ENCODE peak calls at places on chromosomes 7 and 10, in five cellular contexts. Z is skeletal muscle cell; Q is Calu3; L is NCI-H2107; W is naive thymus-derived CD8-positive, alpha-beta T cell. Y is an unnamed sample.

GRCh38 chr10:62000037-62000603 is 98.6 kb downstream of the ARID5B start:
- DNase-seq in W (no peak), Q (no peak), Z (no peak), L (no peak), Y (no peak)

GRCh38 chr7:149468208-149468607 is 7.3 kb upstream of the ZNF777 start:
- DNase-seq in L (no peak), Q (no peak), W (no peak), Z (no peak), Y (no peak)

GRCh38 chr10:84548869-84549268 is 220.5 kb downstream of the CCSER2 start:
- DNase-seq in Z (no peak), Q (no peak), L (no peak), W (no peak), Y (no peak)

GRCh38 chr7:84009051-84009450 is 185.5 kb downstream of the SEMA3A start:
- DNase-seq in L (no peak), W (no peak), Z (no peak), Q (no peak), Y (no peak)

GRCh38 chr7:142875456-142875855 is 10.1 kb downstream of the TRPV6 start:
- DNase-seq in W (no peak), L (no peak), Q (no peak), Z (no peak), Y (no peak)

GRCh38 chr10:77925410-77925794 is 1.2 kb downstream of the DLG5 start:
- DNase-seq in L (no peak), Q (peak; percentile 39), W (no peak), Z (no peak), Y (no peak)

GRCh38 chr7:106779877-106780276 is 85.2 kb upstream of the PIK3CG start:
- DNase-seq in W (no peak), L (no peak), Q (peak; percentile 78), Z (no peak), Y (no peak)

GRCh38 chr10:14487511-14487909 is 156.8 kb upstream of the FRMD4A start:
- DNase-seq in Q (no peak), Z (no peak), W (no peak), L (no peak), Y (no peak)

GRCh38 chr7:14085901-14086300 is 96.4 kb upstream of the ETV1 start:
- DNase-seq in L (no peak), Z (no peak), Q (no peak), W (no peak), Y (no peak)

GRCh38 chr10:95246582-95247051 is 44.2 kb downstream of the PDLIM1 start:
- DNase-seq in L (peak; percentile 4), Z (no peak), Q (peak; percentile 65), W (peak; percentile 49), Y (peak; percentile 84)

GRCh38 chr10:93274419-93274818 is 200.7 kb downstream of the CYP26A1 start:
- DNase-seq in L (no peak), Z (no peak), Q (no peak), W (no peak), Y (no peak)

GRCh38 chr10:5818894-5819293 is 5.7 kb upstream of the GDI2 start:
- DNase-seq in W (no peak), L (no peak), Z (no peak), Q (no peak), Y (no peak)

GRCh38 chr10:71383972-71384687 is 12.6 kb upstream of the CDH23 start:
- DNase-seq in Q (peak; percentile 85), Z (no peak), L (peak; percentile 8), W (peak; percentile 66), Y (peak; percentile 90)

GRCh38 chr10:124364674-124365073 is 54.0 kb downstream of the OAT start:
- DNase-seq in Q (no peak), L (no peak), W (no peak), Z (no peak), Y (no peak)

GRCh38 chr10:25017247-25017590 is 807 bp downstream of the THNSL1 start:
- DNase-seq in W (no peak), Q (no peak), Z (no peak), L (no peak), Y (no peak)

GRCh38 chr10:482848-483247 is 206.6 kb downstream of the DIP2C start:
- DNase-seq in Z (no peak), Q (no peak), L (no peak), W (no peak), Y (no peak)

Y was measured in ecto neural progenitor cell.